ENCODE peak calls at places on chromosome 16, in four cellular contexts. One of them, this sample, is unnamed.
A peak's percentile ranks its signal among the peaks of the same experiment; 100 is the strongest.

GRCh38 chr16:12901597-12902436 is at the start of gene SHISA9:
- DNase-seq in thoracic aorta: no peak
- DNase-seq in pancreas: no peak
- DNase-seq in neural progenitor cell: peak; percentile 85
- DNase-seq in this sample: no peak

GRCh38 chr16:17414421-17414820 is 56.3 kb downstream of the XYLT1 start:
- DNase-seq in thoracic aorta: no peak
- DNase-seq in pancreas: no peak
- DNase-seq in neural progenitor cell: no peak
- DNase-seq in this sample: no peak

GRCh38 chr16:80440691-80441090 is 100.1 kb upstream of the DYNLRB2 start:
- DNase-seq in thoracic aorta: no peak
- DNase-seq in pancreas: no peak
- DNase-seq in neural progenitor cell: no peak
- DNase-seq in this sample: no peak

GRCh38 chr16:31132979-31133599 is 2.4 kb downstream of the PRSS8 start:
- DNase-seq in thoracic aorta: no peak
- DNase-seq in pancreas: peak; percentile 9
- DNase-seq in neural progenitor cell: no peak
- DNase-seq in this sample: no peak

GRCh38 chr16:3696425-3697218 is 20.7 kb downstream of the TRAP1 start:
- DNase-seq in thoracic aorta: no peak
- DNase-seq in pancreas: no peak
- DNase-seq in neural progenitor cell: no peak
- DNase-seq in this sample: no peak

GRCh38 chr16:8878523-8878911 is 3.6 kb upstream of the LITAFD start:
- DNase-seq in thoracic aorta: no peak
- DNase-seq in pancreas: no peak
- DNase-seq in neural progenitor cell: no peak
- DNase-seq in this sample: peak; percentile 65

GRCh38 chr16:87678618-87679017 is 76.3 kb downstream of the JPH3 start:
- DNase-seq in thoracic aorta: no peak
- DNase-seq in pancreas: no peak
- DNase-seq in neural progenitor cell: no peak
- DNase-seq in this sample: no peak

GRCh38 chr16:71618429-71618828 is 7.6 kb upstream of the MARVELD3 start:
- DNase-seq in thoracic aorta: no peak
- DNase-seq in pancreas: no peak
- DNase-seq in neural progenitor cell: no peak
- DNase-seq in this sample: no peak

GRCh38 chr16:53085539-53086450 is 31.0 kb downstream of the CHD9 start:
- DNase-seq in thoracic aorta: no peak
- DNase-seq in pancreas: no peak
- DNase-seq in neural progenitor cell: no peak
- DNase-seq in this sample: no peak

GRCh38 chr16:29825145-29826044 is 5.1 kb downstream of the MVP start:
- DNase-seq in thoracic aorta: no peak
- DNase-seq in pancreas: no peak
- DNase-seq in neural progenitor cell: peak; percentile 41
- DNase-seq in this sample: no peak

GRCh38 chr16:62077998-62078397 is 41.8 kb upstream of the CDH8 start:
- DNase-seq in thoracic aorta: no peak
- DNase-seq in pancreas: no peak
- DNase-seq in neural progenitor cell: peak; percentile 70
- DNase-seq in this sample: no peak

GRCh38 chr16:8846401-8846932 is 22.3 kb downstream of the CARHSP1 start:
- DNase-seq in thoracic aorta: no peak
- DNase-seq in pancreas: no peak
- DNase-seq in neural progenitor cell: no peak
- DNase-seq in this sample: no peak

GRCh38 chr16:84500531-84500930 is 3.9 kb downstream of the MEAK7 start:
- DNase-seq in thoracic aorta: no peak
- DNase-seq in pancreas: no peak
- DNase-seq in neural progenitor cell: no peak
- DNase-seq in this sample: no peak

GRCh38 chr16:30026449-30026848 is 3.5 kb downstream of the C16orf92 start:
- DNase-seq in thoracic aorta: no peak
- DNase-seq in pancreas: no peak
- DNase-seq in neural progenitor cell: no peak
- DNase-seq in this sample: no peak

GRCh38 chr16:89925596-89926079 is 2.5 kb downstream of the TUBB3 start:
- DNase-seq in thoracic aorta: no peak
- DNase-seq in pancreas: no peak
- DNase-seq in neural progenitor cell: peak; percentile 69
- DNase-seq in this sample: no peak
- H3K4me3 ChIP-seq in thoracic aorta: peak overlapping the region; percentile 61
- H3K4me3 ChIP-seq in pancreas: peak overlapping the region; percentile 16
- H3K4me3 ChIP-seq in neural progenitor cell: peak overlapping the region; percentile 54
- H3K4me3 ChIP-seq in this sample: peak overlapping the region; percentile 93

GRCh38 chr16:1178295-1178910 is 25.5 kb downstream of the CACNA1H start:
- DNase-seq in thoracic aorta: no peak
- DNase-seq in pancreas: no peak
- DNase-seq in neural progenitor cell: no peak
- DNase-seq in this sample: no peak

GRCh38 chr16:1181715-1182671 is 29.1 kb downstream of the CACNA1H start:
- DNase-seq in thoracic aorta: peak; percentile 61
- DNase-seq in pancreas: peak; percentile 71
- DNase-seq in neural progenitor cell: peak; percentile 53
- DNase-seq in this sample: peak; percentile 69

GRCh38 chr16:1183235-1183907 is 30.5 kb downstream of the CACNA1H start:
- DNase-seq in thoracic aorta: no peak
- DNase-seq in pancreas: no peak
- DNase-seq in neural progenitor cell: peak; percentile 75
- DNase-seq in this sample: no peak

GRCh38 chr16:1184156-1184868 is 31.4 kb downstream of the CACNA1H start:
- DNase-seq in thoracic aorta: no peak
- DNase-seq in pancreas: no peak
- DNase-seq in neural progenitor cell: no peak
- DNase-seq in this sample: no peak

GRCh38 chr16:1180772-1181714 is 28.1 kb downstream of the CACNA1H start:
- DNase-seq in thoracic aorta: no peak
- DNase-seq in pancreas: no peak
- DNase-seq in neural progenitor cell: peak; percentile 73
- DNase-seq in this sample: no peak
- TF ChIP-seq CTCF in thoracic aorta: no peak
- TF ChIP-seq CTCF in pancreas: no peak
- TF ChIP-seq CTCF in neural progenitor cell: peak; percentile 60
- TF ChIP-seq CTCF in this sample: peak; percentile 28

GRCh38 chr16:10581507-10581906 is 1.1 kb upstream of the EMP2 start:
- DNase-seq in thoracic aorta: no peak
- DNase-seq in pancreas: no peak
- DNase-seq in neural progenitor cell: no peak
- DNase-seq in this sample: no peak
- H3K27me3 ChIP-seq in thoracic aorta: no peaks in the 10 kb centered on the region
- H3K27me3 ChIP-seq in pancreas: no peaks in the 10 kb centered on the region
- H3K27me3 ChIP-seq in neural progenitor cell: no peaks in the 10 kb centered on the region
- H3K27me3 ChIP-seq in this sample: no peaks in the 10 kb centered on the region

DNA sequence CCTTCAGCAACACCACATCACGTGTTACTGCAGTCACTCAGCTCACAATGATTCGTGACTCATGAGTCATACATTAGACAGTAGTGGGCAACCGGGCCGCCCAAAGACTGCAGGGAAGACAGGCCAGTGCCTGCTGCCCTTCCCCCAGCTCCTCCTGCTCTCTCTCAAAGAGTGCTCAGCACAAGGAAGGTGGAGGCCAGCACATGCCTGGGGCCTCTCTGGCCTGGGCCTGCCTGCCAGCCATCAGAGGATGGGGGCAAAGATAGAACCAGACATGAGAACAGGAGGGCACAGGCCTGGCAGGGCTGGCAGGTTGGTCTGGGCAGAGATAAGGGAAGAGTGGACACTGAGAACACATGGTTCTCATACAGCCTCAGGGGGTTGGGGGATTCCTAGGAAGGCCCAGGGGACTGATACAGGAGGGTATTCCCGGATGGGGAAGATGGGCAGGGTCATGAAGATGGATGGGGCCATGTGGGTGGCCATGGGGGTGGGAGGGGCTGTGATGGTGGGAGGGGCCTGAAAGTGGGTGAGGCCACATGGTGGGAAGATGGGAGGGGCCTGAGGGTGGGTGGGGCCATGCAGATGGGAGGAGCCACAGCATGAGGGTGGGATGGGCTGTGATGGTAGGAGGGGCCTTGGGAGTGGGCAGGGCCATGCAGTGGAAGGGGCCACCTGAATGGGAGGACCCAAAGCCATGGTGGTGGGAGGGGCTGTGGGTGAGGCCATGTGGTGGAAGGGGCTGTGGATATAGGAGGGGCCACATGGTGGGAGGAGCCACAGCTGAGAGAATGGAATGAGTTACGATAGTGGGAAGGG is 29.0 kb downstream of the KATNB1 start:
- DNase-seq in thoracic aorta: no peak
- DNase-seq in pancreas: no peak
- DNase-seq in neural progenitor cell: peak; percentile 45
- DNase-seq in this sample: peak; percentile 86
- H3K4me3 ChIP-seq in thoracic aorta: no peak overlapping the region
- H3K4me3 ChIP-seq in pancreas: no peak overlapping the region
- H3K4me3 ChIP-seq in neural progenitor cell: no peak overlapping the region
- H3K4me3 ChIP-seq in this sample: no peak overlapping the region

DNA sequence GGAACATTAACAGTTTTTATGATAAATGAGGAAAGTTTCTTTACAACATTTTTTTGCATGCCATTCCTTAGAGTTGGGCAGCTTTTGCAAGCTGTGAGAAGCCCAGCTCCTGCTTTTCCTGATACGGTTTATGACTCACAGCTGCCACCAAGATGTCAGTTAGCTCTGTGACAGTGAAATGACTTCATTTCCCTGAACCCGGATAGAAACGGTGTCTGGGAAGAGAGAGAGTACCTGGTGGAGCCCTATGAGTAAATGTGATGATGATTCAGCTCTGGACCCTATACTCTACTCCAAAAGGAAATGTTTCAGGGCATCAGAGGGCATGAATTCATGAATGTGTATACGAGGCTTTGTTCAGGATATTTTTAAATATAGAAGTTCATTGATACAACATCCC is 366.3 kb upstream of the HSBP1 start:
- DNase-seq in thoracic aorta: no peak
- DNase-seq in pancreas: no peak
- DNase-seq in neural progenitor cell: no peak
- DNase-seq in this sample: no peak
- TF ChIP-seq CTCF in thoracic aorta: no peak
- TF ChIP-seq CTCF in pancreas: no peak
- TF ChIP-seq CTCF in neural progenitor cell: no peak
- TF ChIP-seq CTCF in this sample: no peak

DNA sequence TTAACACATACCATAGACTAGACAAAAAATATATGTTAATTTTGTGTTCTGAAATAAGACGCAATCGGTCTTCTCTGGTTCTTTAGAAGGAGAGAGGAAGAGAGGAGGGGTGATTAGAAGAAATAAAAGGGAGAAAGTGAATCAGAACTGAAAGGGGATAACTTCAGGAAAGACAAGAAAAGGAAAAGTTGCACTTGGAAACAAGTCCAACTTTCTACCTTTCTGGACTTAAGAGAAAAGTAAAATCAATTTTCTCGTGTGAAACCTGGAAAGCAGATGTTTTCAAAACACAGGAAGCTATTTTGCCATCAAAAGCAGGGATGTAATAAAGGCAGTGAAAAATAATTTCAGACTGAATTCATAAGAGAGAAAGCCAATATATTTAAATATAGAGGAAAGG is 11.9 kb upstream of the ZFHX3 start:
- DNase-seq in thoracic aorta: no peak
- DNase-seq in pancreas: no peak
- DNase-seq in neural progenitor cell: no peak
- DNase-seq in this sample: no peak
- H3K27me3 ChIP-seq in thoracic aorta: no peaks in the 10 kb centered on the region
- H3K27me3 ChIP-seq in pancreas: no peaks in the 10 kb centered on the region
- H3K27me3 ChIP-seq in neural progenitor cell: peaks cover 88% of the 10 kb centered on the region
- H3K27me3 ChIP-seq in this sample: no peaks in the 10 kb centered on the region

GRCh38 chr16:57489229-57489628 is 2.9 kb upstream of the DOK4 start:
- DNase-seq in thoracic aorta: no peak
- DNase-seq in pancreas: no peak
- DNase-seq in neural progenitor cell: no peak
- DNase-seq in this sample: no peak

GRCh38 chr16:57485091-57485915 is 990 bp downstream of the DOK4 start:
- DNase-seq in thoracic aorta: no peak
- DNase-seq in pancreas: no peak
- DNase-seq in neural progenitor cell: no peak
- DNase-seq in this sample: no peak

GRCh38 chr16:57485916-57486857 is at the start of gene DOK4:
- DNase-seq in thoracic aorta: no peak
- DNase-seq in pancreas: peak; percentile 82
- DNase-seq in neural progenitor cell: peak; percentile 93
- DNase-seq in this sample: no peak

GRCh38 chr16:57484515-57485005 is 1.7 kb downstream of the DOK4 start:
- DNase-seq in thoracic aorta: no peak
- DNase-seq in pancreas: no peak
- DNase-seq in neural progenitor cell: no peak
- DNase-seq in this sample: no peak

DNA sequence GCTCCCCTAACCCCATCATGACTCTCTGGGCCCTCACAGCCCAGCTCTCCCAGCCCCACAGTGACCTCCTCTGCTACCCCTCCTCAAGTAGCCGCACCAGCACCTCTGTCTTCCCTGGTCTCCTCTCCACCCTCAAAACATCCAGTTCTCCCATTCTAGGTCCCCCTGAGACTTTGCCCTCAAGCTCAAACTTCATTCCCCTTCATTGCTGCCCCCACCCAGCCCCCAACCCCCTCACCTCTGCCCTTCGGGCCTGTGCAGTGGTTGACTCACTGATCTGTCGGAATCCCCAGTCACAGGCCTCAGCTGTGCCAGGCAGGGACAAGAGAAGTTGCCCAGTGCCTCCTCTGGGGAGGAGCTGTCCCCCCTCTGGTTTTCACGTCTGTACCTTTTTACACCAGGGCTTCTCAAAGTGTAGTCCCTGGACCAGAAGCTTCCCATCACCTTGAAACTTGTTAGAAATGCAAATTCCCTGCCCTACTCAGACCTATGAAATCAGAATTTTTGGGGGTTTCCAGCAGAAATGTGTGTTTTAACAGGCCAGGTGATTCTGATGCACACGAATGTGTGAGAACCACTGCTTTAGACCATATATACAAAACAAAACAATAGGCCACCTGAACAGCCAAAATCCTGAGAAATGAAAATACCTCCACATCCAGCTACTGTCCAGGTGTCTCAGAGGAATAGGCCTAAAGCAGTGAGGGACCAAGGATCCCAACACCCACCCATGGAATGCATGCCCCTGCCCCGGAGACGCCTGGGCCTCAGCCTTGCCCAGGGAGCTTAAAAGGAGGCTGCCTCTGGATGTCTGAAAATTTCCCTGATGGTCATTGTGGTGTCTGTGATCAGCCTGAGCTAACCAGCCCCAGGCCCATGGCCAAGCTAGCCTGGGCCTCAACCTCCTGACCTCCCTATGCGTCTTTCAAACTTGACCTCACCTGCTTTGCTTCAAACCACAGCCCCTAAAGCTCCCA is 853 bp upstream of the DOK4 start:
- DNase-seq in thoracic aorta: no peak
- DNase-seq in pancreas: no peak
- DNase-seq in neural progenitor cell: no peak
- DNase-seq in this sample: no peak
- H3K4me3 ChIP-seq in thoracic aorta: peak overlapping the region; percentile 90
- H3K4me3 ChIP-seq in pancreas: no peak overlapping the region
- H3K4me3 ChIP-seq in neural progenitor cell: no peak overlapping the region
- H3K4me3 ChIP-seq in this sample: no peak overlapping the region

This sample was measured in kidney epithelial cell.